ENCODE peak calls at places on chromosomes 3 and 15, in seven cellular contexts. One of them, this sample, is unnamed.

GRCh38 chr3:129314757-129315385 is 36.2 kb downstream of the HMCES start:
- DNase-seq in lower lobe of right lung: peak; percentile 88
- DNase-seq in GM10248: peak; percentile 85
- DNase-seq in CD4-positive, alpha-beta T cell: peak; percentile 28
- DNase-seq in heart right ventricle: peak; percentile 92
- DNase-seq in IMR-90: peak; percentile 83
- DNase-seq in NCI-H345: peak; percentile 81
- DNase-seq in this sample: peak; percentile 92

GRCh38 chr3:169283902-169284451 is 379.5 kb downstream of the MECOM start:
- DNase-seq in heart right ventricle: no peak
- DNase-seq in GM10248: no peak
- DNase-seq in IMR-90: no peak
- DNase-seq in CD4-positive, alpha-beta T cell: no peak
- DNase-seq in lower lobe of right lung: no peak
- DNase-seq in NCI-H345: no peak
- DNase-seq in this sample: no peak

GRCh38 chr3:9224490-9224889 is 25.0 kb downstream of the SRGAP3 start:
- DNase-seq in CD4-positive, alpha-beta T cell: no peak
- DNase-seq in heart right ventricle: no peak
- DNase-seq in lower lobe of right lung: no peak
- DNase-seq in IMR-90: no peak
- DNase-seq in NCI-H345: no peak
- DNase-seq in GM10248: peak; percentile 77
- DNase-seq in this sample: no peak

GRCh38 chr3:55491296-55491816 is 4.2 kb upstream of the WNT5A start:
- DNase-seq in CD4-positive, alpha-beta T cell: no peak
- DNase-seq in NCI-H345: no peak
- DNase-seq in lower lobe of right lung: no peak
- DNase-seq in IMR-90: peak; percentile 92
- DNase-seq in GM10248: no peak
- DNase-seq in heart right ventricle: no peak
- DNase-seq in this sample: no peak

GRCh38 chr15:67068724-67069400 is 3.5 kb downstream of the SMAD3 start:
- DNase-seq in heart right ventricle: no peak
- DNase-seq in NCI-H345: no peak
- DNase-seq in CD4-positive, alpha-beta T cell: no peak
- DNase-seq in GM10248: no peak
- DNase-seq in IMR-90: peak; percentile 63
- DNase-seq in lower lobe of right lung: no peak
- DNase-seq in this sample: no peak

GRCh38 chr3:179476215-179476614 is 24.9 kb upstream of the GNB4 start:
- DNase-seq in heart right ventricle: no peak
- DNase-seq in NCI-H345: no peak
- DNase-seq in lower lobe of right lung: no peak
- DNase-seq in GM10248: no peak
- DNase-seq in CD4-positive, alpha-beta T cell: no peak
- DNase-seq in IMR-90: no peak
- DNase-seq in this sample: no peak

GRCh38 chr15:31433101-31433500 is 106.5 kb downstream of the KLF13 start:
- DNase-seq in IMR-90: no peak
- DNase-seq in lower lobe of right lung: no peak
- DNase-seq in NCI-H345: no peak
- DNase-seq in CD4-positive, alpha-beta T cell: no peak
- DNase-seq in heart right ventricle: no peak
- DNase-seq in GM10248: no peak
- DNase-seq in this sample: no peak

GRCh38 chr3:11078826-11079520 is 75.3 kb upstream of the HRH1 start:
- DNase-seq in GM10248: no peak
- DNase-seq in NCI-H345: no peak
- DNase-seq in IMR-90: no peak
- DNase-seq in CD4-positive, alpha-beta T cell: no peak
- DNase-seq in lower lobe of right lung: no peak
- DNase-seq in heart right ventricle: no peak
- DNase-seq in this sample: no peak

GRCh38 chr3:133445111-133445510 is 45.3 kb downstream of the BFSP2 start:
- DNase-seq in NCI-H345: no peak
- DNase-seq in GM10248: no peak
- DNase-seq in heart right ventricle: no peak
- DNase-seq in IMR-90: no peak
- DNase-seq in CD4-positive, alpha-beta T cell: no peak
- DNase-seq in lower lobe of right lung: no peak
- DNase-seq in this sample: no peak

GRCh38 chr3:51682079-51682478 is 11.0 kb downstream of the TEX264 start:
- DNase-seq in CD4-positive, alpha-beta T cell: peak; percentile 61
- DNase-seq in heart right ventricle: peak; percentile 81
- DNase-seq in NCI-H345: peak; percentile 41
- DNase-seq in lower lobe of right lung: no peak
- DNase-seq in GM10248: peak; percentile 89
- DNase-seq in IMR-90: peak; percentile 88
- DNase-seq in this sample: peak; percentile 61

GRCh38 chr15:90099868-90100854 is 2.1 kb downstream of the IDH2 start:
- DNase-seq in IMR-90: peak; percentile 53
- DNase-seq in CD4-positive, alpha-beta T cell: no peak
- DNase-seq in GM10248: peak; percentile 23
- DNase-seq in NCI-H345: peak; percentile 20
- DNase-seq in heart right ventricle: no peak
- DNase-seq in lower lobe of right lung: no peak
- DNase-seq in this sample: peak; percentile 61

GRCh38 chr3:50316657-50317242 is 5.8 kb downstream of the HYAL2 start:
- DNase-seq in GM10248: no peak
- DNase-seq in lower lobe of right lung: peak; percentile 93
- DNase-seq in NCI-H345: no peak
- DNase-seq in CD4-positive, alpha-beta T cell: peak; percentile 62
- DNase-seq in heart right ventricle: no peak
- DNase-seq in IMR-90: peak; percentile 28
- DNase-seq in this sample: no peak

GRCh38 chr15:92391640-92392039 is 2.0 kb upstream of the ST8SIA2 start:
- DNase-seq in NCI-H345: no peak
- DNase-seq in lower lobe of right lung: no peak
- DNase-seq in IMR-90: peak; percentile 1
- DNase-seq in GM10248: peak; percentile 26
- DNase-seq in heart right ventricle: no peak
- DNase-seq in CD4-positive, alpha-beta T cell: no peak
- DNase-seq in this sample: no peak

GRCh38 chr15:38129531-38130199 is 123.0 kb upstream of the SPRED1 start:
- DNase-seq in IMR-90: peak; percentile 99
- DNase-seq in CD4-positive, alpha-beta T cell: no peak
- DNase-seq in NCI-H345: no peak
- DNase-seq in lower lobe of right lung: peak; percentile 67
- DNase-seq in heart right ventricle: peak; percentile 85
- DNase-seq in GM10248: peak; percentile 29
- DNase-seq in this sample: peak; percentile 23

GRCh38 chr3:107240183-107241091 is 136.8 kb upstream of the CCDC54 start:
- DNase-seq in lower lobe of right lung: peak; percentile 81
- DNase-seq in GM10248: peak; percentile 87
- DNase-seq in CD4-positive, alpha-beta T cell: peak; percentile 65
- DNase-seq in NCI-H345: peak; percentile 59
- DNase-seq in heart right ventricle: peak; percentile 70
- DNase-seq in IMR-90: peak; percentile 75
- DNase-seq in this sample: peak; percentile 77

GRCh38 chr3:53817809-53818208 is 28.4 kb downstream of the CHDH start:
- DNase-seq in lower lobe of right lung: no peak
- DNase-seq in CD4-positive, alpha-beta T cell: no peak
- DNase-seq in IMR-90: no peak
- DNase-seq in heart right ventricle: no peak
- DNase-seq in NCI-H345: no peak
- DNase-seq in GM10248: no peak
- DNase-seq in this sample: no peak

GRCh38 chr3:5022966-5023776 is 43.9 kb downstream of the BHLHE40 start:
- DNase-seq in CD4-positive, alpha-beta T cell: no peak
- DNase-seq in lower lobe of right lung: no peak
- DNase-seq in NCI-H345: no peak
- DNase-seq in heart right ventricle: no peak
- DNase-seq in GM10248: no peak
- DNase-seq in IMR-90: peak; percentile 100
- DNase-seq in this sample: no peak

GRCh38 chr3:153970047-153970446 is 151.1 kb upstream of the ARHGEF26 start:
- DNase-seq in CD4-positive, alpha-beta T cell: no peak
- DNase-seq in IMR-90: no peak
- DNase-seq in NCI-H345: no peak
- DNase-seq in lower lobe of right lung: no peak
- DNase-seq in GM10248: no peak
- DNase-seq in heart right ventricle: no peak
- DNase-seq in this sample: no peak

GRCh38 chr15:41811432-41812195 is 16.3 kb upstream of the JMJD7 start:
- DNase-seq in IMR-90: peak; percentile 81
- DNase-seq in CD4-positive, alpha-beta T cell: peak; percentile 67
- DNase-seq in lower lobe of right lung: peak; percentile 88
- DNase-seq in GM10248: peak; percentile 86
- DNase-seq in NCI-H345: peak; percentile 18
- DNase-seq in heart right ventricle: peak; percentile 86
- DNase-seq in this sample: peak; percentile 83

GRCh38 chr3:184652465-184652864 is 59.4 kb downstream of the MAGEF1 start:
- DNase-seq in GM10248: no peak
- DNase-seq in lower lobe of right lung: no peak
- DNase-seq in heart right ventricle: no peak
- DNase-seq in IMR-90: no peak
- DNase-seq in NCI-H345: no peak
- DNase-seq in CD4-positive, alpha-beta T cell: no peak
- DNase-seq in this sample: no peak

GRCh38 chr3:62785384-62785783 is 89.8 kb downstream of the CADPS start:
- DNase-seq in GM10248: no peak
- DNase-seq in IMR-90: no peak
- DNase-seq in CD4-positive, alpha-beta T cell: no peak
- DNase-seq in heart right ventricle: no peak
- DNase-seq in NCI-H345: no peak
- DNase-seq in lower lobe of right lung: no peak
- DNase-seq in this sample: no peak

GRCh38 chr3:157530637-157531300 is 27.6 kb upstream of the VEPH1 start:
- DNase-seq in IMR-90: peak; percentile 53
- DNase-seq in heart right ventricle: no peak
- DNase-seq in GM10248: no peak
- DNase-seq in CD4-positive, alpha-beta T cell: no peak
- DNase-seq in lower lobe of right lung: no peak
- DNase-seq in NCI-H345: no peak
- DNase-seq in this sample: no peak

GRCh38 chr15:85570331-85570730 is 189.9 kb downstream of the AKAP13 start:
- DNase-seq in lower lobe of right lung: no peak
- DNase-seq in CD4-positive, alpha-beta T cell: no peak
- DNase-seq in NCI-H345: no peak
- DNase-seq in heart right ventricle: no peak
- DNase-seq in GM10248: no peak
- DNase-seq in IMR-90: no peak
- DNase-seq in this sample: no peak

GRCh38 chr3:16177962-16178627 is 3.6 kb downstream of the GALNT15 start:
- DNase-seq in GM10248: peak; percentile 81
- DNase-seq in NCI-H345: no peak
- DNase-seq in lower lobe of right lung: peak; percentile 83
- DNase-seq in CD4-positive, alpha-beta T cell: peak; percentile 35
- DNase-seq in IMR-90: peak; percentile 86
- DNase-seq in heart right ventricle: peak; percentile 72
- DNase-seq in this sample: peak; percentile 83

GRCh38 chr3:144499346-144499745 is 527.7 kb downstream of the DIPK2A start:
- DNase-seq in heart right ventricle: no peak
- DNase-seq in CD4-positive, alpha-beta T cell: no peak
- DNase-seq in NCI-H345: no peak
- DNase-seq in lower lobe of right lung: no peak
- DNase-seq in IMR-90: no peak
- DNase-seq in GM10248: no peak
- DNase-seq in this sample: no peak

GRCh38 chr15:28977377-28978010 is 91.7 kb downstream of the APBA2 start:
- DNase-seq in GM10248: no peak
- DNase-seq in IMR-90: peak; percentile 98
- DNase-seq in NCI-H345: no peak
- DNase-seq in CD4-positive, alpha-beta T cell: no peak
- DNase-seq in heart right ventricle: peak; percentile 47
- DNase-seq in lower lobe of right lung: no peak
- DNase-seq in this sample: no peak

GRCh38 chr3:127706785-127707351 is 34.1 kb downstream of the ABTB1 start:
- DNase-seq in heart right ventricle: no peak
- DNase-seq in GM10248: no peak
- DNase-seq in NCI-H345: no peak
- DNase-seq in CD4-positive, alpha-beta T cell: no peak
- DNase-seq in IMR-90: no peak
- DNase-seq in lower lobe of right lung: peak; percentile 31
- DNase-seq in this sample: peak; percentile 36

GRCh38 chr3:97712919-97713318 is 51.6 kb upstream of the ARL6 start:
- DNase-seq in NCI-H345: no peak
- DNase-seq in heart right ventricle: no peak
- DNase-seq in IMR-90: no peak
- DNase-seq in GM10248: no peak
- DNase-seq in lower lobe of right lung: no peak
- DNase-seq in CD4-positive, alpha-beta T cell: no peak
- DNase-seq in this sample: no peak